ENCODE peak calls at places on chromosome 1, in eight cellular contexts. H is testis, U is psoas muscle, Y is left lung, Z is PC-9, F is uterus, E is foreskin keratinocyte, D is foreskin fibroblast. L is an unnamed sample.

GRCh38 chr1:162040657-162041056 is 17.0 kb upstream of the OLFML2B start:
- DNase-seq in H (no peak), U (no peak), Y (no peak), Z (peak), F (no peak), E (no peak), D (no peak), L (no peak)

GRCh38 chr1:19664453-19665043 is at the start of gene HTR6:
- DNase-seq in H (no peak), U (no peak), Y (no peak), Z (no peak), F (no peak), E (no peak), D (no peak), L (no peak)

GRCh38 chr1:67256291-67257172 is 51.1 kb upstream of the IL12RB2 start:
- DNase-seq in H (no peak), U (no peak), Y (no peak), Z (no peak), F (no peak), E (no peak), D (no peak), L (no peak)

GRCh38 chr1:245213066-245213465 is 58.3 kb downstream of the KIF26B start:
- DNase-seq in H (no peak), U (no peak), Y (no peak), Z (no peak), F (no peak), E (no peak), D (no peak), L (no peak)

GRCh38 chr1:58065520-58065919 is 481.0 kb downstream of the OMA1 start:
- DNase-seq in H (peak), U (no peak), Y (no peak), Z (no peak), F (no peak), E (no peak), D (no peak), L (peak)

GRCh38 chr1:179310271-179310670 is 16.7 kb downstream of the SOAT1 start:
- DNase-seq in H (no peak), U (no peak), Y (no peak), Z (no peak), F (no peak), E (peak), D (peak), L (no peak)

GRCh38 chr1:11701981-11702803 is 10.7 kb downstream of the DRAXIN start:
- DNase-seq in H (no peak), U (no peak), Y (no peak), Z (no peak), F (no peak), E (no peak), D (no peak), L (no peak)

GRCh38 chr1:27335506-27336422 is 6.1 kb upstream of the SYTL1 start:
- DNase-seq in H (no peak), U (no peak), Y (peak), Z (no peak), F (no peak), E (no peak), D (no peak), L (no peak)

GRCh38 chr1:107544285-107544684 is 403.4 kb downstream of the NTNG1 start:
- DNase-seq in H (no peak), U (no peak), Y (no peak), Z (peak), F (no peak), E (no peak), D (no peak), L (no peak)

GRCh38 chr1:158117854-158118691 is 62.6 kb upstream of the CD1D start:
- DNase-seq in H (peak), U (peak), Y (peak), Z (no peak), F (peak), E (no peak), D (peak), L (peak)

GRCh38 chr1:3135073-3135745 is 66.2 kb downstream of the PRDM16 start:
- DNase-seq in H (no peak), U (no peak), Y (no peak), Z (no peak), F (no peak), E (no peak), D (no peak), L (no peak)

GRCh38 chr1:160251006-160251405 is 11.3 kb downstream of the DCAF8 start:
- DNase-seq in H (no peak), U (no peak), Y (no peak), Z (no peak), F (no peak), E (no peak), D (no peak), L (no peak)

DNA sequence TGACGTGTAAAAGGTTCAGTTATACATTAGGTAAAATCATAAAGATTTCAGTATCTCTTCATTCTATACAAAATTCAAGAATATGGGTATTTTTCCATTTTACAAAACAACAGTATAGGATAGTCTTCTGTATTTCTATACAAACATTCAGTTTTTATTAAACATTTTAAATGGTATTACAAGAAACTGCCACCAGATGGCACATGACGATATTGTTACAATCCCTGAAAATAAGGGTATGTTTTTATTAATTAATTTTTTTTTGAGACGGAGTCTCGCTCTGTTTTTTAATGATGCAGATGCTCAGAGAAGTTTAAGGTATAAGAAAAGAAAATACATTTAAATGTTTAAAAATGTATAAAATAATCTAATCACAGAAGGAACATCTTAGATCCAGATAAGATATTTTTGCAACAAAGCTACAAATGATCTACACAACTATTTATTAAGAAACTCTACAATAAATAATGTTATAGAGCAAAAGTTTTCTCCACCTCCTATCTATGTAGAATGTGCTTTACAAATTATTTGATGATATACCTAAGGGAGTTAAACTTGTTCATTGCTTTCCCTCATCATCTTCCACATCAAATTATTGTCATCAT is 23.5 kb upstream of the RSBN1 start:
- DNase-seq in H (no peak), U (no peak), Y (no peak), Z (peak), F (no peak), E (no peak), D (peak), L (peak)
- TF ChIP-seq CTCF in H (peak), U (peak), Y (peak), Z (peak), F (peak), E (peak), D (peak), L (no peak)

GRCh38 chr1:22877980-22878379 is 94.7 kb downstream of the LACTBL1 start:
- DNase-seq in H (no peak), U (no peak), Y (no peak), Z (no peak), F (no peak), E (no peak), D (no peak), L (no peak)

GRCh38 chr1:22877112-22877915 is 95.4 kb downstream of the LACTBL1 start:
- DNase-seq in H (no peak), U (no peak), Y (no peak), Z (no peak), F (no peak), E (no peak), D (no peak), L (no peak)

GRCh38 chr1:22880174-22880601 is 92.5 kb downstream of the LACTBL1 start:
- DNase-seq in H (no peak), U (no peak), Y (no peak), Z (no peak), F (no peak), E (no peak), D (peak), L (no peak)

GRCh38 chr1:22879445-22879844 is 93.2 kb downstream of the LACTBL1 start:
- DNase-seq in H (no peak), U (no peak), Y (no peak), Z (no peak), F (no peak), E (no peak), D (no peak), L (no peak)

GRCh38 chr1:22878626-22879025 is 94.0 kb downstream of the LACTBL1 start:
- DNase-seq in H (no peak), U (no peak), Y (no peak), Z (no peak), F (no peak), E (no peak), D (no peak), L (no peak)
- TF ChIP-seq CTCF in H (no peak), U (no peak), Y (no peak), Z (no peak), F (no peak), E (no peak), D (no peak), L (no peak)

GRCh38 chr1:205492774-205493173 is 11.7 kb upstream of the CDK18 start:
- DNase-seq in H (no peak), U (no peak), Y (no peak), Z (no peak), F (no peak), E (no peak), D (no peak), L (no peak)
- TF ChIP-seq CTCF in H (no peak), U (no peak), Y (no peak), Z (no peak), F (no peak), E (no peak), D (no peak), L (no peak)

GRCh38 chr1:234154320-234155251 is 218.7 kb upstream of the COA6 start:
- DNase-seq in H (peak), U (no peak), Y (no peak), Z (peak), F (no peak), E (peak), D (peak), L (peak)
- TF ChIP-seq CTCF in H (peak), U (peak), Y (peak), Z (peak), F (peak), E (peak), D (peak), L (peak)

GRCh38 chr1:201475915-201476669 is 7.1 kb upstream of the PHLDA3 start:
- DNase-seq in H (no peak), U (no peak), Y (no peak), Z (no peak), F (no peak), E (peak), D (no peak), L (no peak)
- TF ChIP-seq CTCF in H (no peak), U (no peak), Y (no peak), Z (no peak), F (no peak), E (no peak), D (no peak), L (no peak)